ENCODE peak calls at places on chromosome 14, in six cellular contexts. L is thoracic aorta, K is WTC11, F is A549, Q is mucosa of descending colon, Y is AG04450. Z is an unnamed sample.

GRCh38 chr14:36522347-36522971 is 2.4 kb upstream of the NKX2-1 start:
- DNase-seq in L (no peak), K (peak), F (no peak), Q (no peak), Y (no peak), Z (no peak)

GRCh38 chr14:90103808-90104207 is 42.0 kb downstream of the KCNK13 start:
- DNase-seq in L (no peak), K (no peak), F (no peak), Q (no peak), Y (no peak), Z (no peak)

GRCh38 chr14:106694638-106695393 is 1168.4 kb downstream of the TMEM121 start:
- DNase-seq in L (no peak), K (no peak), F (no peak), Q (peak), Y (no peak), Z (peak)

GRCh38 chr14:52692248-52692962 is 3.0 kb downstream of the ERO1A start:
- DNase-seq in L (no peak), K (no peak), F (no peak), Q (no peak), Y (no peak), Z (no peak)

GRCh38 chr14:98689936-98690335 is 582.1 kb downstream of the BCL11B start:
- DNase-seq in L (no peak), K (no peak), F (no peak), Q (no peak), Y (no peak), Z (no peak)

GRCh38 chr14:100824156-100824555 is 1.8 kb upstream of the MEG3 start:
- DNase-seq in L (no peak), K (peak), F (no peak), Q (no peak), Y (no peak), Z (peak)

GRCh38 chr14:64879635-64880381 is at the start of gene SPTB:
- DNase-seq in L (no peak), K (peak), F (peak), Q (peak), Y (no peak), Z (peak)

GRCh38 chr14:76352639-76353281 is 23.2 kb upstream of the ESRRB start:
- DNase-seq in L (no peak), K (peak), F (peak), Q (no peak), Y (no peak), Z (peak)

GRCh38 chr14:101508196-101508947 is 52.9 kb upstream of the DIO3 start:
- DNase-seq in L (no peak), K (no peak), F (no peak), Q (peak), Y (no peak), Z (no peak)

GRCh38 chr14:62030387-62030786 is 268.2 kb downstream of the SNAPC1 start:
- DNase-seq in L (no peak), K (no peak), F (no peak), Q (no peak), Y (no peak), Z (no peak)

GRCh38 chr14:31090872-31091764 is 64.9 kb upstream of the STRN3 start:
- DNase-seq in L (peak), K (no peak), F (peak), Q (no peak), Y (peak), Z (no peak)

GRCh38 chr14:21087294-21088091 is 11.0 kb downstream of the ZNF219 start:
- DNase-seq in L (no peak), K (peak), F (no peak), Q (peak), Y (no peak), Z (no peak)

GRCh38 chr14:91891081-91891480 is 23.7 kb upstream of the TC2N start:
- DNase-seq in L (no peak), K (no peak), F (no peak), Q (no peak), Y (no peak), Z (no peak)

GRCh38 chr14:79404874-79405273 is 806.4 kb downstream of the DIO2 start:
- DNase-seq in L (no peak), K (no peak), F (no peak), Q (no peak), Y (no peak), Z (no peak)

GRCh38 chr14:65478596-65478995 is 66.1 kb downstream of the FUT8 start:
- DNase-seq in L (no peak), K (no peak), F (no peak), Q (no peak), Y (no peak), Z (no peak)

GRCh38 chr14:69282448-69282847 is 22.5 kb downstream of the GALNT16 start:
- DNase-seq in L (no peak), K (no peak), F (no peak), Q (no peak), Y (no peak), Z (no peak)

GRCh38 chr14:69708586-69709169 is 58.3 kb upstream of the SRSF5 start:
- DNase-seq in L (no peak), K (peak), F (no peak), Q (no peak), Y (no peak), Z (no peak)

GRCh38 chr14:52391866-52392600 is 77.9 kb downstream of the PTGER2 start:
- DNase-seq in L (no peak), K (no peak), F (no peak), Q (no peak), Y (no peak), Z (no peak)

GRCh38 chr14:95038521-95039250 is 118.6 kb downstream of the DICER1 start:
- DNase-seq in L (no peak), K (no peak), F (no peak), Q (no peak), Y (no peak), Z (no peak)

GRCh38 chr14:72500234-72500838 is 393.6 kb downstream of the DPF3 start:
- DNase-seq in L (no peak), K (no peak), F (no peak), Q (no peak), Y (no peak), Z (no peak)

GRCh38 chr14:68297011-68297410 is 477.4 kb downstream of the RAD51B start:
- DNase-seq in L (no peak), K (no peak), F (no peak), Q (no peak), Y (no peak), Z (no peak)

GRCh38 chr14:76168531-76168930 is 16.8 kb downstream of the GPATCH2L start:
- DNase-seq in L (no peak), K (no peak), F (no peak), Q (no peak), Y (no peak), Z (no peak)

GRCh38 chr14:100629098-100629497 is 41.9 kb upstream of the BEGAIN start:
- DNase-seq in L (no peak), K (no peak), F (no peak), Q (no peak), Y (no peak), Z (no peak)

GRCh38 chr14:45211295-45211694 is 41.7 kb downstream of the MIS18BP1 start:
- DNase-seq in L (no peak), K (no peak), F (no peak), Q (no peak), Y (no peak), Z (no peak)

GRCh38 chr14:45212231-45212630 is 40.8 kb downstream of the MIS18BP1 start:
- DNase-seq in L (no peak), K (peak), F (no peak), Q (no peak), Y (no peak), Z (no peak)
- TF ChIP-seq CTCF in L (no peak), K (no peak), F (no peak), Q (no peak), Y (no peak), Z (no peak)

DNA sequence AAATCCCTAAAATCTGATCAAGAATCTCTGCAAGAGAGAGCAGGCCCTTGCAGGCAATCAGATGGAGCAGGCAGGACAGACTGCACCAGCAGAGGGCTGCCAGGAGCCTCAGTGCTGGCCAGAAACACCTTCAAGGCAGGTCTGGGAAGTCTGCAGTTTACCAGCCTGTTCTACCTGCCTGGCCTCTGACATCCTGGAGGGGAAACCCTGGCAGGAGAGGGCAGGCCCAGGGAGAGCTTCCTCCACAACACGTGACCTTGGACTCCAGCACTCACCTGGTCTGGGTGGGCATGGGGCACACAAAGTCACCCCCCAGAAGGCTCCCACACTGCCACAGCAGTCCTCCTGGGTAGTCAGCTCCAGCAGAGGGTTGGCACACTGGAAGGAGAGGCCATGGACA is 56.0 kb downstream of the ISCA2 start:
- DNase-seq in L (no peak), K (no peak), F (no peak), Q (no peak), Y (no peak), Z (no peak)
- TF ChIP-seq CTCF in L (no peak), K (no peak), F (peak), Q (no peak), Y (peak), Z (peak)

GRCh38 chr14:104001003-104001402 is 58.7 kb upstream of the RD3L start:
- DNase-seq in L (no peak), K (peak), F (no peak), Q (no peak), Y (no peak), Z (no peak)
- TF ChIP-seq CTCF in L (no peak), K (peak), F (no peak), Q (no peak), Y (no peak), Z (peak)

DNA sequence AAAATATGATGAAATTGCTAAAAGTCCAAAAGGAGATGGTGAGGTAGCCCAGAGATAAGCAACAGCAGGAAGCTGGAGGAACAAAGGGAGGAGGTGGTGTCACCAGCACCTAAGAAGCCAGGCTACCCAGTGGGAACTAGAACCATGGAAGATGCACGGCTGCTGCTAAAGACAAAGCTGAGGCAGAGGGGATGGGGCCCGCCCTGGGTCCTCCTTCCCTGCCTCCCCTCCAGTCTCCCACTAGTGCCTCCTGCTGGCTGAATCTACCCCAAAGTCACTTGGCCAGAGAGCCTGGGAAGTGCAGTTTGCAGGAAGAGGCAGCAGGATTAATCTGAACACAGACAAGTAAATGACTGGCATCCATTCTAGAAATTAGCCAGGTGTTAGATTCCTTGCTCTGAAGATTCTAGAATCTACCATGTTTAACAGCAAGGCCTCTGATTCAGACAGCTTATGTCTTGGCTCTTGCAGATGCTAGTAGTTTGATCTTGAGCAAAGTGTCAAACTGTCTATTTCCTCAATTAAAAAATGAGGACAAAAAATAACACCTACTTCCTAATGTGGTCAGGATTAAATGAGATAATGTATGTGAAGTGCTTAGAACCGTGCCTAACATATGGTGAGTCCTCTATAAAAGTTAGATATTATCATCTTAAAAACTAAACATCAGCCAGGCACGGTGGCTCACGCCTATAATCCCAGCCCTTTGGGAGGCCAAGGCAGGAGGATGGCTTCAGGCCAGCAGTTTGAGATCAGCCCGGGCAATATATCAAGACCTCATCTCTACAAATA is 5.9 kb upstream of the LRP10 start:
- DNase-seq in L (no peak), K (peak), F (no peak), Q (peak), Y (no peak), Z (no peak)
- TF ChIP-seq CTCF in L (no peak), K (peak), F (no peak), Q (no peak), Y (no peak), Z (peak)

GRCh38 chr14:104900639-104901512 is 23.8 kb upstream of the PLD4 start:
- DNase-seq in L (no peak), K (no peak), F (no peak), Q (no peak), Y (no peak), Z (no peak)
- TF ChIP-seq CTCF in L (no peak), K (no peak), F (no peak), Q (no peak), Y (no peak), Z (no peak)

GRCh38 chr14:54347044-54347443 is 49.8 kb upstream of the CDKN3 start:
- DNase-seq in L (no peak), K (no peak), F (no peak), Q (no peak), Y (no peak), Z (no peak)

GRCh38 chr14:54348001-54348611 is 48.7 kb upstream of the CDKN3 start:
- DNase-seq in L (no peak), K (no peak), F (peak), Q (no peak), Y (no peak), Z (no peak)

GRCh38 chr14:54343276-54344121 is 53.3 kb upstream of the CDKN3 start:
- DNase-seq in L (no peak), K (no peak), F (no peak), Q (no peak), Y (no peak), Z (no peak)

GRCh38 chr14:54344445-54344844 is 52.4 kb upstream of the CDKN3 start:
- DNase-seq in L (no peak), K (no peak), F (no peak), Q (no peak), Y (no peak), Z (no peak)

GRCh38 chr14:54346257-54346656 is 50.5 kb upstream of the CDKN3 start:
- DNase-seq in L (no peak), K (no peak), F (no peak), Q (no peak), Y (no peak), Z (no peak)
- TF ChIP-seq CTCF in L (no peak), K (no peak), F (no peak), Q (no peak), Y (no peak), Z (no peak)

GRCh38 chr14:103121846-103122577 is 1.2 kb upstream of the TNFAIP2 start:
- DNase-seq in L (no peak), K (no peak), F (peak), Q (peak), Y (no peak), Z (peak)
- TF ChIP-seq CTCF in L (no peak), K (no peak), F (no peak), Q (no peak), Y (no peak), Z (no peak)

DNA sequence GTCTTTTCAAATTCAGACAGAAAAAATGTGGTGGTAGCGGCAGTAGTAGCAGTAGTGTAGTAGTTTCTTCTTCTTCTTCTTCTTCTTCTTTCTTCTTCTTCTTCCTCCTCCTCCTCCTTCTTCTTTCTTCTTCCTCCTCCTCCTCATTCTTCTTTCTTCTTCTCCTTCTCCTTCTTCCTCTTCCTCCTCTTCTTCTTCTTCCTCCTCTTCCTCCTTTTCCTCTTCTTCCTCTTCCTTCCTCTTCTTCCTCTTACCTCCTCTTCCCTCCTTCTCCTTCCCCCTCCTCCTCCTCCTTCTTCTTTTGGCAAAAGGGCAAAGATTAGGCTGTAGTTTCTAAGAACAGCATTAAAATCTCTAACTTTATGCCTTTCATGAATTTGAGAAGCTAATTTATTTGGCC is 59.6 kb upstream of the INSM2 start:
- DNase-seq in L (no peak), K (no peak), F (no peak), Q (no peak), Y (no peak), Z (no peak)
- TF ChIP-seq CTCF in L (no peak), K (no peak), F (no peak), Q (no peak), Y (no peak), Z (no peak)